ENCODE peak calls at places on chromosomes 11 and 22, in five cellular contexts. One of them, this sample, is unnamed.

GRCh38 chr11:132941024-132941646 is 591.2 kb downstream of the OPCML start:
- DNase-seq in CD8-positive, alpha-beta T cell: no peak
- DNase-seq in AG04450: peak; percentile 15
- DNase-seq in HFF-Myc: peak; percentile 2
- DNase-seq in fibroblast of villous mesenchyme: peak; percentile 25
- DNase-seq in this sample: peak; percentile 48

GRCh38 chr11:65946655-65947054 is 1.4 kb downstream of the TSGA10IP start:
- DNase-seq in fibroblast of villous mesenchyme: no peak
- DNase-seq in CD8-positive, alpha-beta T cell: no peak
- DNase-seq in HFF-Myc: no peak
- DNase-seq in AG04450: no peak
- DNase-seq in this sample: no peak

GRCh38 chr11:27875480-27876208 is 175.4 kb upstream of the BDNF start:
- DNase-seq in CD8-positive, alpha-beta T cell: no peak
- DNase-seq in HFF-Myc: no peak
- DNase-seq in fibroblast of villous mesenchyme: no peak
- DNase-seq in AG04450: no peak
- DNase-seq in this sample: no peak

GRCh38 chr11:107697291-107697690 is 14.6 kb downstream of the SLN start:
- DNase-seq in fibroblast of villous mesenchyme: no peak
- DNase-seq in AG04450: no peak
- DNase-seq in HFF-Myc: no peak
- DNase-seq in CD8-positive, alpha-beta T cell: no peak
- DNase-seq in this sample: no peak

GRCh38 chr11:84890706-84891105 is 736.4 kb downstream of the DLG2 start:
- DNase-seq in fibroblast of villous mesenchyme: no peak
- DNase-seq in AG04450: no peak
- DNase-seq in HFF-Myc: no peak
- DNase-seq in CD8-positive, alpha-beta T cell: no peak
- DNase-seq in this sample: no peak

GRCh38 chr11:27857014-27857413 is 156.8 kb upstream of the BDNF start:
- DNase-seq in fibroblast of villous mesenchyme: no peak
- DNase-seq in CD8-positive, alpha-beta T cell: no peak
- DNase-seq in AG04450: no peak
- DNase-seq in HFF-Myc: no peak
- DNase-seq in this sample: no peak

GRCh38 chr11:67434395-67434881 is 3.0 kb downstream of the PTPRCAP start:
- DNase-seq in HFF-Myc: no peak
- DNase-seq in fibroblast of villous mesenchyme: no peak
- DNase-seq in CD8-positive, alpha-beta T cell: no peak
- DNase-seq in AG04450: no peak
- DNase-seq in this sample: no peak

GRCh38 chr11:119584193-119585037 is 144.6 kb downstream of the NECTIN1 start:
- DNase-seq in CD8-positive, alpha-beta T cell: no peak
- DNase-seq in HFF-Myc: no peak
- DNase-seq in AG04450: peak; percentile 18
- DNase-seq in fibroblast of villous mesenchyme: peak; percentile 59
- DNase-seq in this sample: peak; percentile 56

GRCh38 chr11:59212744-59213573 is at the start of gene MPEG1:
- DNase-seq in AG04450: no peak
- DNase-seq in HFF-Myc: no peak
- DNase-seq in fibroblast of villous mesenchyme: no peak
- DNase-seq in CD8-positive, alpha-beta T cell: no peak
- DNase-seq in this sample: no peak

GRCh38 chr22:42693055-42693762 is 27.5 kb downstream of the A4GALT start:
- DNase-seq in HFF-Myc: no peak
- DNase-seq in CD8-positive, alpha-beta T cell: no peak
- DNase-seq in AG04450: no peak
- DNase-seq in fibroblast of villous mesenchyme: no peak
- DNase-seq in this sample: no peak

GRCh38 chr11:1836011-1836945 is 1.5 kb downstream of the SYT8 start:
- DNase-seq in AG04450: no peak
- DNase-seq in CD8-positive, alpha-beta T cell: no peak
- DNase-seq in HFF-Myc: no peak
- DNase-seq in fibroblast of villous mesenchyme: no peak
- DNase-seq in this sample: no peak

GRCh38 chr22:46226577-46226976 is 23.5 kb downstream of the CDPF1 start:
- DNase-seq in CD8-positive, alpha-beta T cell: no peak
- DNase-seq in AG04450: no peak
- DNase-seq in fibroblast of villous mesenchyme: no peak
- DNase-seq in HFF-Myc: no peak
- DNase-seq in this sample: no peak

GRCh38 chr11:7673724-7674434 is 579 bp upstream of the CYB5R2 start:
- DNase-seq in CD8-positive, alpha-beta T cell: no peak
- DNase-seq in fibroblast of villous mesenchyme: peak; percentile 49
- DNase-seq in HFF-Myc: no peak
- DNase-seq in AG04450: no peak
- DNase-seq in this sample: peak; percentile 15

GRCh38 chr22:46737976-46738641 is at the start of gene CERK:
- DNase-seq in fibroblast of villous mesenchyme: peak; percentile 80
- DNase-seq in CD8-positive, alpha-beta T cell: peak; percentile 39
- DNase-seq in AG04450: no peak
- DNase-seq in HFF-Myc: no peak
- DNase-seq in this sample: peak; percentile 70

GRCh38 chr22:49825436-49825835 is 2.2 kb downstream of the BRD1 start:
- DNase-seq in CD8-positive, alpha-beta T cell: no peak
- DNase-seq in fibroblast of villous mesenchyme: peak; percentile 31
- DNase-seq in AG04450: no peak
- DNase-seq in HFF-Myc: no peak
- DNase-seq in this sample: peak; percentile 31

GRCh38 chr11:79174045-79175008 is 266.5 kb downstream of the TENM4 start:
- DNase-seq in CD8-positive, alpha-beta T cell: no peak
- DNase-seq in HFF-Myc: no peak
- DNase-seq in fibroblast of villous mesenchyme: no peak
- DNase-seq in AG04450: no peak
- DNase-seq in this sample: peak; percentile 19

GRCh38 chr11:103942646-103943045 is 93.8 kb upstream of the DDI1 start:
- DNase-seq in CD8-positive, alpha-beta T cell: no peak
- DNase-seq in HFF-Myc: no peak
- DNase-seq in fibroblast of villous mesenchyme: no peak
- DNase-seq in AG04450: no peak
- DNase-seq in this sample: peak; percentile 54

GRCh38 chr11:94302806-94303205 is 1.6 kb upstream of the IZUMO1R start:
- DNase-seq in HFF-Myc: no peak
- DNase-seq in fibroblast of villous mesenchyme: no peak
- DNase-seq in AG04450: no peak
- DNase-seq in CD8-positive, alpha-beta T cell: no peak
- DNase-seq in this sample: no peak

GRCh38 chr11:23134627-23135026 is 274.4 kb upstream of the CCDC179 start:
- DNase-seq in CD8-positive, alpha-beta T cell: no peak
- DNase-seq in AG04450: no peak
- DNase-seq in fibroblast of villous mesenchyme: no peak
- DNase-seq in HFF-Myc: no peak
- DNase-seq in this sample: no peak

GRCh38 chr11:10607462-10607861 is 39.0 kb upstream of the LYVE1 start:
- DNase-seq in AG04450: no peak
- DNase-seq in CD8-positive, alpha-beta T cell: no peak
- DNase-seq in HFF-Myc: no peak
- DNase-seq in fibroblast of villous mesenchyme: no peak
- DNase-seq in this sample: no peak

GRCh38 chr11:113464416-113464815 is 10.8 kb downstream of the DRD2 start:
- DNase-seq in HFF-Myc: no peak
- DNase-seq in AG04450: no peak
- DNase-seq in CD8-positive, alpha-beta T cell: no peak
- DNase-seq in fibroblast of villous mesenchyme: no peak
- DNase-seq in this sample: no peak

GRCh38 chr11:48093795-48094642 is 113.7 kb downstream of the PTPRJ start:
- DNase-seq in CD8-positive, alpha-beta T cell: no peak
- DNase-seq in fibroblast of villous mesenchyme: peak; percentile 52
- DNase-seq in AG04450: no peak
- DNase-seq in HFF-Myc: peak; percentile 96
- DNase-seq in this sample: peak; percentile 17

GRCh38 chr11:94169516-94169915 is 40.9 kb downstream of the PANX1 start:
- DNase-seq in AG04450: no peak
- DNase-seq in HFF-Myc: no peak
- DNase-seq in CD8-positive, alpha-beta T cell: no peak
- DNase-seq in fibroblast of villous mesenchyme: no peak
- DNase-seq in this sample: no peak

GRCh38 chr11:44608654-44609027 is 43.2 kb downstream of the CD82 start:
- DNase-seq in HFF-Myc: no peak
- DNase-seq in CD8-positive, alpha-beta T cell: no peak
- DNase-seq in AG04450: no peak
- DNase-seq in fibroblast of villous mesenchyme: no peak
- DNase-seq in this sample: no peak

GRCh38 chr22:29385748-29386147 is 2.6 kb downstream of the AP1B1 start:
- DNase-seq in AG04450: no peak
- DNase-seq in fibroblast of villous mesenchyme: no peak
- DNase-seq in CD8-positive, alpha-beta T cell: no peak
- DNase-seq in HFF-Myc: no peak
- DNase-seq in this sample: no peak

GRCh38 chr11:855796-856195 is 13.1 kb downstream of the TSPAN4 start:
- DNase-seq in CD8-positive, alpha-beta T cell: no peak
- DNase-seq in AG04450: no peak
- DNase-seq in HFF-Myc: no peak
- DNase-seq in fibroblast of villous mesenchyme: no peak
- DNase-seq in this sample: no peak

GRCh38 chr11:101516546-101516945 is 67.3 kb downstream of the TRPC6 start:
- DNase-seq in HFF-Myc: no peak
- DNase-seq in CD8-positive, alpha-beta T cell: no peak
- DNase-seq in fibroblast of villous mesenchyme: no peak
- DNase-seq in AG04450: no peak
- DNase-seq in this sample: no peak

GRCh38 chr22:38240734-38241252 is 32.0 kb downstream of the TMEM184B start:
- DNase-seq in HFF-Myc: peak; percentile 46
- DNase-seq in AG04450: peak; percentile 56
- DNase-seq in fibroblast of villous mesenchyme: peak; percentile 87
- DNase-seq in CD8-positive, alpha-beta T cell: no peak
- DNase-seq in this sample: peak; percentile 85

GRCh38 chr11:82315093-82315492 is 418.6 kb downstream of the FAM181B start:
- DNase-seq in CD8-positive, alpha-beta T cell: no peak
- DNase-seq in HFF-Myc: no peak
- DNase-seq in fibroblast of villous mesenchyme: no peak
- DNase-seq in AG04450: no peak
- DNase-seq in this sample: no peak

DNA sequence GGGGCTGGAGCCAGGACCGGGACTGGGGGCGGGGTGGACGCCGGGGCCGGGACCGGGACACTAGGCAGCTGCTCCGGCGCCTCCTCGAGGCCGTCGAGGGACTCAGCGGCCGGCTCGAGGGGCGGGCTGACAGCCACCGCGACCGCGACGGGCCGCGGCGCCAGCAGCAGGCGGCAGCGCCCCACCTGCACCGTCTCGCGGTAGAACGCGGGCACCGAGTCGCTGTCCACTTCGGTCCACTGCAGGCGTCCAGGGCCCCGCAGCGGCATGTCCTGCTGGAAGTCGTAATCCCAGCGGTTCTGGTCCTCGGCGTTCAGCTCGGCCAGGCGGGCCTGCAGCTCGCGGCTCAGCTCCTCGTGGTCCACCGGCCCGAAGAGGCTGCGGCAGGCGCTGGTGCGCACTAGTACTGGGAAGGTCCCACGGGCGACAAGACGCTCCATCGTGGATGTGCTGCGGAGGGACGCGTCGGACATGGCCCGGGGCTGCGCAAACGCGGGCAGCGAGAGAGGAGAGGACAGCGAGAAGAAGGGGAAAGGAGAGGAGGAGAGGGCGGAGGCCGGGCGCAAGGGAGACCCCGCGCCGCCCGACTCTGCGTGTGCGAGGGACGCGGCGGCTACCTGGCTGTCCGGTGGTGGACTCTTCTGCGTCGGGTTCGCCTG is 429 bp downstream of the CDKN1C start:
- DNase-seq in HFF-Myc: no peak
- DNase-seq in CD8-positive, alpha-beta T cell: no peak
- DNase-seq in AG04450: no peak
- DNase-seq in fibroblast of villous mesenchyme: peak; percentile 51
- DNase-seq in this sample: peak; percentile 49
- H3K4me3 ChIP-seq in HFF-Myc: peak overlapping the region; percentile 39
- H3K4me3 ChIP-seq in CD8-positive, alpha-beta T cell: peak overlapping the region; percentile 89
- H3K4me3 ChIP-seq in AG04450: peak overlapping the region; percentile 69
- H3K4me3 ChIP-seq in fibroblast of villous mesenchyme: peak overlapping the region; percentile 69
- H3K4me3 ChIP-seq in this sample: peak overlapping the region; percentile 62

GRCh38 chr22:34476762-34477161 is 556.5 kb upstream of the LARGE1 start:
- DNase-seq in CD8-positive, alpha-beta T cell: no peak
- DNase-seq in AG04450: no peak
- DNase-seq in fibroblast of villous mesenchyme: no peak
- DNase-seq in HFF-Myc: no peak
- DNase-seq in this sample: no peak

GRCh38 chr22:34481090-34481489 is 560.8 kb upstream of the LARGE1 start:
- DNase-seq in HFF-Myc: no peak
- DNase-seq in fibroblast of villous mesenchyme: no peak
- DNase-seq in AG04450: no peak
- DNase-seq in CD8-positive, alpha-beta T cell: no peak
- DNase-seq in this sample: no peak

GRCh38 chr22:34475886-34476285 is 555.6 kb upstream of the LARGE1 start:
- DNase-seq in HFF-Myc: no peak
- DNase-seq in CD8-positive, alpha-beta T cell: no peak
- DNase-seq in fibroblast of villous mesenchyme: no peak
- DNase-seq in AG04450: no peak
- DNase-seq in this sample: no peak
- TF ChIP-seq CTCF in HFF-Myc: no peak
- TF ChIP-seq CTCF in CD8-positive, alpha-beta T cell: no peak
- TF ChIP-seq CTCF in fibroblast of villous mesenchyme: no peak
- TF ChIP-seq CTCF in AG04450: no peak
- TF ChIP-seq CTCF in this sample: no peak

DNA sequence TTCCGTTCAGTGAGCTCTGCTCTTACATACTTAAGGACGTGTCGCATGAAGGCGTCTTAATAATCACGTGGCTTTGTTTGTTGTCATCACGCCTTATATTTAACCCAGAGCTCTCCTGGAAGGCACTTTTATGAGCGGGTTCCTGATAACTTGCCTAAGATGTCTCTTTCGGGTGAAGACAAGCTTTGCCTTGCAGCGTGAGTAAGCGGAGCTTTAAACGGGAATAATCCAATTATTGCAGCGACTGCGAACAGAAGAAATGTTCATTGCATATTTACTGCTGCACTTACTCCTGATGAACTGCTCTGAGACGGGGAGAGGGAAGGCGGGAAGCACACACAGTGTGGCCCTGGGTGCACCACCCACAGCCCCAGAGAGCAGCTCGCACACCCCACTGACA is 1128.1 kb downstream of the BRD1 start:
- DNase-seq in HFF-Myc: no peak
- DNase-seq in fibroblast of villous mesenchyme: no peak
- DNase-seq in AG04450: no peak
- DNase-seq in CD8-positive, alpha-beta T cell: no peak
- DNase-seq in this sample: no peak
- H3K4me3 ChIP-seq in HFF-Myc: no peak overlapping the region
- H3K4me3 ChIP-seq in fibroblast of villous mesenchyme: no peak overlapping the region
- H3K4me3 ChIP-seq in AG04450: no peak overlapping the region
- H3K4me3 ChIP-seq in CD8-positive, alpha-beta T cell: no peak overlapping the region
- H3K4me3 ChIP-seq in this sample: no peak overlapping the region

GRCh38 chr22:24763872-24764485 is 10.5 kb downstream of the PIWIL3 start:
- DNase-seq in AG04450: no peak
- DNase-seq in HFF-Myc: no peak
- DNase-seq in fibroblast of villous mesenchyme: no peak
- DNase-seq in CD8-positive, alpha-beta T cell: no peak
- DNase-seq in this sample: no peak
- TF ChIP-seq CTCF in AG04450: no peak
- TF ChIP-seq CTCF in HFF-Myc: no peak
- TF ChIP-seq CTCF in fibroblast of villous mesenchyme: no peak
- TF ChIP-seq CTCF in CD8-positive, alpha-beta T cell: no peak
- TF ChIP-seq CTCF in this sample: no peak

GRCh38 chr11:130160460-130161090 is 993 bp downstream of the ST14 start:
- DNase-seq in fibroblast of villous mesenchyme: no peak
- DNase-seq in CD8-positive, alpha-beta T cell: no peak
- DNase-seq in HFF-Myc: no peak
- DNase-seq in AG04450: no peak
- DNase-seq in this sample: no peak
- H3K4me3 ChIP-seq in fibroblast of villous mesenchyme: no peak overlapping the region
- H3K4me3 ChIP-seq in CD8-positive, alpha-beta T cell: no peak overlapping the region
- H3K4me3 ChIP-seq in HFF-Myc: no peak overlapping the region
- H3K4me3 ChIP-seq in AG04450: no peak overlapping the region
- H3K4me3 ChIP-seq in this sample: no peak overlapping the region

This sample was measured in AG10803.